ENCODE peak calls at places on chromosome 2, in four cellular contexts. E, N, M and V are unnamed samples.
A peak's percentile ranks its signal among the peaks of the same experiment; 100 is the strongest.

GRCh38 chr2:60710707-60711106 is 45.4 kb upstream of the PAPOLG start:
- DNase-seq in E (no peak), N (no peak), M (no peak), V (no peak)

GRCh38 chr2:203909192-203909945 is 27.2 kb upstream of the ICOS start:
- DNase-seq in E (peak; percentile 29), N (no peak), M (no peak), V (peak; percentile 38)

GRCh38 chr2:158999458-158999857 is 31.0 kb downstream of the TANC1 start:
- DNase-seq in E (no peak), N (no peak), M (no peak), V (no peak)

GRCh38 chr2:129812071-129812470 is 167.4 kb upstream of the RAB6C start:
- DNase-seq in E (no peak), N (no peak), M (no peak), V (no peak)

GRCh38 chr2:201813996-201814845 is 7.9 kb downstream of the CDK15 start:
- DNase-seq in E (peak; percentile 36), N (no peak), M (no peak), V (peak; percentile 97)

GRCh38 chr2:222693837-222694236 is 22.4 kb downstream of the MOGAT1 start:
- DNase-seq in E (no peak), N (no peak), M (no peak), V (peak; percentile 17)

GRCh38 chr2:166148811-166149400 is 21.1 kb upstream of the SCN1A start:
- DNase-seq in E (peak; percentile 52), N (no peak), M (no peak), V (no peak)

GRCh38 chr2:98552499-98553179 is 55.7 kb downstream of the COA5 start:
- DNase-seq in E (no peak), N (no peak), M (no peak), V (no peak)

GRCh38 chr2:109448946-109449788 is 164.6 kb downstream of the SEPTIN10 start:
- DNase-seq in E (peak; percentile 73), N (no peak), M (no peak), V (peak; percentile 56)

GRCh38 chr2:29920130-29920577 is 1.2 kb downstream of the ALK start:
- DNase-seq in E (peak; percentile 34), N (peak; percentile 13), M (peak; percentile 58), V (no peak)

GRCh38 chr2:223086360-223086981 is 34.5 kb downstream of the KCNE4 start:
- DNase-seq in E (no peak), N (no peak), M (no peak), V (no peak)